ENCODE peak calls at places on chromosomes 7 and 10, in eight cellular contexts. B is ELF-1, E is kidney tubule cell, T is left colon, L is anterior cingulate cortex, F is Right ventricle myocardium superior, R is EL, C is AG04450. I is an unnamed sample.

GRCh38 chr7:45687721-45688120 is 113.6 kb downstream of the ADCY1 start:
- DNase-seq in L (no peak), F (no peak), C (no peak), R (no peak), E (no peak), B (no peak), T (no peak), I (peak)

GRCh38 chr7:73882060-73882428 is 21.1 kb downstream of the TMEM270 start:
- DNase-seq in T (no peak), E (no peak), R (no peak), C (no peak), L (no peak), F (no peak), B (no peak), I (no peak)

GRCh38 chr10:31263903-31264302 is 55.1 kb upstream of the ZEB1 start:
- DNase-seq in L (no peak), B (no peak), E (peak), C (no peak), F (no peak), T (no peak), R (peak), I (no peak)

GRCh38 chr10:34294137-34294536 is 521.0 kb downstream of the PARD3 start:
- DNase-seq in R (no peak), B (no peak), T (no peak), L (no peak), E (no peak), F (no peak), C (no peak), I (no peak)

GRCh38 chr7:15686209-15686956 is at the start of gene MEOX2:
- DNase-seq in F (peak), E (peak), T (peak), B (peak), R (peak), C (no peak), L (no peak), I (no peak)

GRCh38 chr10:130472236-130472635 is 336.0 kb downstream of the GLRX3 start:
- DNase-seq in F (no peak), E (no peak), B (no peak), C (no peak), R (no peak), L (no peak), T (no peak), I (no peak)

GRCh38 chr7:98470131-98470985 is 69.5 kb upstream of the BAIAP2L1 start:
- DNase-seq in E (peak), C (no peak), R (peak), F (peak), B (peak), L (no peak), T (peak), I (peak)

GRCh38 chr7:28473567-28474266 is 61.4 kb downstream of the CREB5 start:
- DNase-seq in B (no peak), R (no peak), E (no peak), C (no peak), F (peak), L (no peak), T (no peak), I (no peak)

GRCh38 chr10:72261323-72262018 is 12.3 kb upstream of the DDIT4 start:
- DNase-seq in F (no peak), T (peak), L (no peak), R (no peak), E (peak), C (no peak), B (no peak), I (peak)

GRCh38 chr7:157386979-157387800 is 50.4 kb downstream of the DNAJB6 start:
- DNase-seq in F (peak), R (peak), B (peak), E (peak), C (peak), L (peak), T (peak), I (peak)

GRCh38 chr7:78018541-78019456 is 220.2 kb downstream of the PHTF2 start:
- DNase-seq in F (peak), C (no peak), R (peak), E (peak), T (peak), B (peak), L (no peak), I (peak)

GRCh38 chr7:149209518-149210269 is 14.3 kb downstream of the ZNF282 start:
- DNase-seq in B (peak), T (no peak), F (no peak), L (no peak), C (no peak), R (peak), E (peak), I (peak)

GRCh38 chr10:36759111-36759805 is 366.1 kb upstream of the ANKRD30A start:
- DNase-seq in E (peak), R (peak), C (peak), L (no peak), T (no peak), F (no peak), B (no peak), I (no peak)

GRCh38 chr10:102629661-102630614 is 14.3 kb upstream of the TRIM8 start:
- DNase-seq in L (no peak), E (peak), F (peak), C (peak), B (peak), R (peak), T (no peak), I (no peak)

I was measured in Peyer's patch.